ENCODE peak calls at places on chromosomes 16 and 17, in six cellular contexts. U is colonic mucosa, F is esophagus squamous epithelium, W is AG04450, R is heart right ventricle, Y is stomach. Z is an unnamed sample.

GRCh38 chr17:62630365-62631085 is 3.1 kb downstream of the MRC2 start:
- DNase-seq in Y (no peak), W (no peak), U (no peak), R (no peak), F (no peak), Z (no peak)

GRCh38 chr16:6732166-6732565 is 600.5 kb upstream of the RBFOX1 start:
- DNase-seq in U (no peak), Y (no peak), W (no peak), R (no peak), F (no peak), Z (no peak)

GRCh38 chr17:69539781-69540319 is 125.4 kb downstream of the MAP2K6 start:
- DNase-seq in R (no peak), U (peak), Y (no peak), W (peak), F (no peak), Z (peak)

GRCh38 chr17:18186271-18186982 is 2.8 kb downstream of the ALKBH5 start:
- DNase-seq in U (no peak), W (no peak), R (no peak), F (no peak), Y (no peak), Z (no peak)

GRCh38 chr17:79160980-79161621 is 86.5 kb downstream of the ENGASE start:
- DNase-seq in R (no peak), F (no peak), W (no peak), Y (no peak), U (no peak), Z (no peak)

GRCh38 chr17:62792122-62792800 is 15.9 kb downstream of the MARCHF10 start:
- DNase-seq in W (peak), Y (no peak), U (no peak), F (no peak), R (no peak), Z (peak)

GRCh38 chr17:28711723-28712036 is at the start of gene PROCA1:
- DNase-seq in R (no peak), F (no peak), Y (no peak), W (no peak), U (no peak), Z (no peak)

GRCh38 chr17:63881935-63882601 is at the start of gene GH2:
- DNase-seq in Y (peak), U (peak), W (no peak), F (no peak), R (no peak), Z (no peak)

GRCh38 chr16:67431077-67431804 is at the start of gene HSD11B2:
- DNase-seq in U (peak), W (no peak), R (peak), Y (peak), F (no peak), Z (no peak)

GRCh38 chr17:50352072-50352692 is 6.3 kb downstream of the XYLT2 start:
- DNase-seq in U (no peak), R (no peak), W (no peak), Y (peak), F (no peak), Z (no peak)

GRCh38 chr16:89912143-89912542 is 6.5 kb upstream of the MC1R start:
- DNase-seq in Y (no peak), F (no peak), W (no peak), R (no peak), U (no peak), Z (no peak)

GRCh38 chr17:2064980-2065785 is 10.3 kb downstream of the HIC1 start:
- DNase-seq in U (no peak), Y (no peak), F (no peak), W (no peak), R (peak), Z (no peak)

GRCh38 chr16:67844441-67844840 is 2.3 kb upstream of the NUTF2 start:
- DNase-seq in Y (no peak), F (no peak), W (no peak), U (no peak), R (no peak), Z (no peak)

GRCh38 chr16:50210266-50211038 is 55.9 kb upstream of the ADCY7 start:
- DNase-seq in Y (peak), U (peak), W (peak), F (no peak), R (peak), Z (peak)

GRCh38 chr17:18182978-18183333 is 672 bp upstream of the ALKBH5 start:
- DNase-seq in R (peak), U (peak), Y (peak), W (peak), F (peak), Z (no peak)

GRCh38 chr17:20966869-20967268 is 75.9 kb downstream of the USP22 start:
- DNase-seq in R (no peak), Y (no peak), F (no peak), W (no peak), U (no peak), Z (no peak)

GRCh38 chr16:82832861-82833260 is 206.1 kb downstream of the CDH13 start:
- DNase-seq in W (peak), R (no peak), U (no peak), Y (no peak), F (no peak), Z (no peak)

GRCh38 chr17:3956558-3956957 is 7.7 kb downstream of the ATP2A3 start:
- DNase-seq in R (no peak), U (no peak), W (no peak), F (no peak), Y (no peak), Z (no peak)

GRCh38 chr16:85554114-85554790 is 58.9 kb upstream of the GSE1 start:
- DNase-seq in F (peak), W (no peak), U (peak), R (peak), Y (peak), Z (no peak)

GRCh38 chr16:30777591-30778297 is 9.3 kb downstream of the ZNF629 start:
- DNase-seq in F (no peak), R (no peak), U (no peak), W (no peak), Y (no peak), Z (no peak)

GRCh38 chr16:78988361-78988992 is 612.1 kb downstream of the MAF start:
- DNase-seq in U (no peak), W (no peak), Y (no peak), R (no peak), F (no peak), Z (no peak)
- TF ChIP-seq CTCF in U (no peak), W (no peak), Y (no peak), R (no peak), F (no peak), Z (no peak)

DNA sequence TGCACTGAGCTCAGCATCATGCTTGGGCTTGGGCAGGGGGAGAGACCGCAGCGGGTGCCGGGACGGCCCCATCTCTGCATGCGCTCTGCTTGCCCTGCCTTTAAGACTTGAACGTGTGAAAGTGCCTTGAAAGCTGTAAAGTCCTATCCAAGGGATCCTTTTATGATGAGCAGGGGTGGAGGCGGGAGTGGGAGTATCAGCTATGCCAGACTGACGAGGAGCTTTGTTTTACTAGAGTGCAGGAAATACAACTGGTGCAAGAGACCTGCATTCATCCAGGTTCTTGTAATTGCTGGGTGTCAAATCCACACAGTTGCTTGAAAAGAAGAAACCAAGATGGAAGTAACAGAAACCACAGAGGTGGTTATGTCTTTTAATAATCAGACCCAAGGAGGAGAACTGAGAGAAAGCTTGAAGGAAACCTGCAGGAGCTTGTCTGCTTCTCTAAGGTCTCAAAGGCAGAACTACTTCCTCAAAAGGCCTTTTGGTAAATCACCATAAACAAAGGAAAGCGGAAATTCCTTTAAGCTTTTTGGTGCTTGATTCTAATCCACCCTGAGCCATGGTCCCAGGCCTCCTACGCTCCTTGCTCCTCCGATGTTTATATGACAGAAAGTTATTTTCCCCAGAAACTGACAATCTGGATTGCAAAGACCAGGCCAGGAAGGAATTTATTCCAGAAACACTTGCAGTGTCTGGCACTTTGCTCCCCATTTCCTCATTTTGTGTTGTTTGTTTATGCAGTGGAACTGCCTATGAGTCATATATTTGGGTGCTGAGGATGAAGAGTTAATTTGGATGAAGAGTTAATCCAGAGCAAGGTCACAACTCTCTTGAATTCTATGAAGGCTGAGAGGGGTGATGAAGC is 51.3 kb upstream of the FBXO47 start:
- DNase-seq in F (no peak), Y (no peak), R (no peak), W (no peak), U (no peak), Z (no peak)
- H3K4me3 ChIP-seq in F (no peak), Y (no peak), R (no peak), W (no peak), U (no peak), Z (no peak)

GRCh38 chr17:75721463-75722011 is 278 bp downstream of the ITGB4 start:
- DNase-seq in U (peak), W (no peak), F (no peak), Y (peak), R (no peak), Z (no peak)
- TF ChIP-seq CTCF in U (no peak), W (no peak), F (no peak), Y (no peak), R (no peak), Z (no peak)

GRCh38 chr16:28974007-28974436 is 556 bp upstream of the SPNS1 start:
- DNase-seq in F (no peak), Y (peak), W (peak), R (peak), U (peak), Z (no peak)
- H3K4me3 ChIP-seq in F (peak), Y (peak), W (peak), R (peak), U (peak), Z (peak)

GRCh38 chr17:81210868-81211267 is 11.9 kb downstream of the CEP131 start:
- DNase-seq in F (no peak), Y (no peak), U (no peak), R (no peak), W (no peak), Z (no peak)
- TF ChIP-seq CTCF in F (no peak), Y (no peak), U (no peak), R (no peak), W (no peak), Z (no peak)

DNA sequence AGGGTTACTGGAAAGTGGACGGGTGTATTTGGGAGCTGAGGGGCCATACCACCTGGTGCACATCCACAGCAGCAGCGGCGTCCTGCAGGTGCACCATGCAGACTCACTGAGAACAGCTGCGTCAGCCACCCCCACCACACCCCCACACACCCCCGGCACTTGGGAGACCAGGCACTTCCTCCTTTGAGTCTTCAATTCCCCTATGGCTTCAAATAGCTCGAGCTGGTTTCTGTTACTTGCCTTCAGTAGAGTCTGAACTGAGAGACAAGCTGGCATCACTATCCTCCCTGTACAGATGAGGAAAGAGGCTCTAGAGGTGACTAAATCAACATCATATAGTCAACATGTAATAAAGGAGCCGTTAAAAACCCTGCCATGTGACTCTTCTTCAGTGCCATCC is 15.4 kb downstream of the CUEDC1 start:
- DNase-seq in Y (no peak), F (peak), W (no peak), U (peak), R (peak), Z (no peak)
- H3K4me3 ChIP-seq in Y (no peak), F (no peak), W (no peak), U (no peak), R (no peak), Z (no peak)